ENCODE peak calls at places on chromosomes 3 and 15, in eight cellular contexts. K, R, J, S, Y, H, L and X are unnamed samples.

GRCh38 chr3:45873638-45874037 is 12.7 kb upstream of the CCR9 start:
- DNase-seq in L (no peak), K (no peak), H (no peak), Y (no peak), S (no peak), R (no peak), J (no peak), X (no peak)

GRCh38 chr3:47780727-47781325 is 867 bp downstream of the SMARCC1 start:
- DNase-seq in R (no peak), H (peak), Y (no peak), J (peak), L (no peak), K (peak), S (no peak), X (peak)

GRCh38 chr15:80967451-80967850 is 22.2 kb downstream of the MESD start:
- DNase-seq in Y (no peak), K (peak), R (peak), L (no peak), S (no peak), H (peak), J (no peak), X (no peak)

GRCh38 chr3:31004025-31004678 is 109.7 kb upstream of the GADL1 start:
- DNase-seq in S (no peak), L (no peak), R (peak), K (peak), J (no peak), H (peak), Y (no peak), X (no peak)

GRCh38 chr3:178152010-178152409 is 384.2 kb upstream of the KCNMB2 start:
- DNase-seq in L (no peak), S (no peak), H (no peak), J (no peak), R (no peak), K (no peak), Y (no peak), X (no peak)

GRCh38 chr3:27722957-27723802 is 1.1 kb upstream of the EOMES start:
- DNase-seq in R (peak), Y (no peak), S (no peak), J (no peak), H (peak), K (peak), L (no peak), X (no peak)

GRCh38 chr15:44207643-44208042 is 12.6 kb upstream of the FRMD5 start:
- DNase-seq in H (peak), J (no peak), L (no peak), S (no peak), K (peak), R (peak), Y (no peak), X (no peak)

GRCh38 chr3:81601707-81602305 is 159.6 kb downstream of the GBE1 start:
- DNase-seq in R (no peak), H (no peak), S (no peak), L (no peak), Y (no peak), J (no peak), K (no peak), X (no peak)

GRCh38 chr3:131795382-131796085 is 239.3 kb downstream of the CPNE4 start:
- DNase-seq in S (peak), J (no peak), Y (no peak), H (no peak), R (peak), L (no peak), K (peak), X (peak)

GRCh38 chr3:190258634-190259033 is 63.6 kb downstream of the CLDN1 start:
- DNase-seq in Y (no peak), L (no peak), S (no peak), H (no peak), K (no peak), R (peak), J (peak), X (no peak)

GRCh38 chr3:189260556-189261493 is 89.1 kb downstream of the TPRG1 start:
- DNase-seq in Y (no peak), L (no peak), K (no peak), J (no peak), R (peak), H (peak), S (peak), X (no peak)

GRCh38 chr3:113428581-113428980 is 12.7 kb downstream of the CFAP44 start:
- DNase-seq in Y (no peak), K (peak), L (no peak), H (peak), J (no peak), S (no peak), R (no peak), X (no peak)

GRCh38 chr3:53817809-53818208 is 28.4 kb downstream of the CHDH start:
- DNase-seq in Y (no peak), H (no peak), K (no peak), L (no peak), J (no peak), S (no peak), R (no peak), X (no peak)

GRCh38 chr3:33167716-33168339 is 50.8 kb downstream of the SUSD5 start:
- DNase-seq in L (no peak), S (no peak), R (peak), H (no peak), J (no peak), K (no peak), Y (no peak), X (no peak)

GRCh38 chr3:72604287-72604686 is 244.0 kb downstream of the SHQ1 start:
- DNase-seq in S (no peak), Y (no peak), H (peak), R (no peak), K (no peak), J (no peak), L (no peak), X (no peak)

GRCh38 chr15:98954411-98954810 is 53.2 kb downstream of the PGPEP1L start:
- DNase-seq in K (peak), S (no peak), J (peak), L (peak), H (peak), Y (no peak), R (peak), X (peak)

GRCh38 chr3:69999191-70000027 is at the start of gene SAMMSON:
- DNase-seq in J (no peak), S (no peak), R (peak), K (peak), Y (no peak), H (peak), L (no peak), X (peak)

GRCh38 chr3:177459397-177459796 is 262.1 kb upstream of the TBL1XR1 start:
- DNase-seq in L (no peak), H (peak), R (peak), K (peak), Y (no peak), J (no peak), S (no peak), X (no peak)

GRCh38 chr15:80567721-80568157 is 127.4 kb upstream of the ABHD17C start:
- DNase-seq in H (peak), L (peak), Y (peak), R (peak), S (peak), J (no peak), K (peak), X (no peak)

GRCh38 chr3:4684117-4684516 is 191.0 kb downstream of the ITPR1 start:
- DNase-seq in Y (no peak), J (no peak), L (no peak), S (no peak), H (no peak), K (no peak), R (no peak), X (no peak)

GRCh38 chr3:30567139-30567753 is 39.2 kb upstream of the TGFBR2 start:
- DNase-seq in Y (no peak), R (no peak), K (no peak), L (no peak), J (no peak), H (no peak), S (no peak), X (no peak)

GRCh38 chr15:43210172-43210745 is 10.6 kb downstream of the EPB42 start:
- DNase-seq in K (no peak), J (no peak), S (no peak), H (no peak), R (no peak), L (no peak), Y (no peak), X (no peak)

GRCh38 chr3:38986901-38987300 is 64.8 kb downstream of the SCN11A start:
- DNase-seq in K (peak), L (no peak), R (no peak), Y (no peak), J (no peak), S (no peak), H (peak), X (no peak)

GRCh38 chr15:25703726-25704125 is 159.4 kb downstream of the ATP10A start:
- DNase-seq in R (no peak), J (no peak), H (no peak), L (no peak), Y (no peak), K (no peak), S (no peak), X (no peak)